ENCODE peak calls at places on chromosome 11, in nine cellular contexts. A is mesothelial cell of epicardium; J is activated CD4-positive, CD25-positive, alpha-beta regulatory T cell; F is NB4; M is body of pancreas; T is pons; K is H4; Z is aorta; E is GM04504. G is an unnamed sample.

GRCh38 chr11:7020183-7020917 is at the start of the genes NLRP14 and ZNF214:
- DNase-seq in J (no peak), M (peak; percentile 96), Z (peak; percentile 98), K (peak; percentile 92), A (peak; percentile 76), E (peak; percentile 88), T (peak; percentile 89), F (no peak), G (peak; percentile 91)

GRCh38 chr11:72786305-72787261 is 7.3 kb downstream of the STARD10 start:
- DNase-seq in T (no peak), E (no peak), Z (no peak), F (no peak), J (no peak), A (no peak), M (no peak), K (no peak), G (peak; percentile 89)

GRCh38 chr11:31690041-31690440 is 121.1 kb downstream of the PAX6 start:
- DNase-seq in F (no peak), K (no peak), Z (no peak), A (no peak), J (no peak), M (no peak), E (no peak), T (peak; percentile 37), G (no peak)

GRCh38 chr11:4063348-4063747 is 31.3 kb upstream of the RRM1 start:
- DNase-seq in T (no peak), F (no peak), K (no peak), Z (no peak), M (no peak), A (no peak), J (no peak), E (no peak), G (no peak)

GRCh38 chr11:82797595-82797971 is 63.9 kb upstream of the FAM181B start:
- DNase-seq in E (no peak), A (no peak), F (no peak), Z (no peak), J (no peak), T (peak; percentile 99), M (no peak), K (no peak), G (no peak)

GRCh38 chr11:102318469-102318868 is 1.2 kb downstream of the BIRC3 start:
- DNase-seq in T (no peak), M (no peak), E (no peak), A (no peak), Z (no peak), J (peak; percentile 21), K (no peak), F (no peak), G (peak; percentile 42)

GRCh38 chr11:65672982-65673381 is 10.3 kb upstream of the RELA start:
- DNase-seq in Z (no peak), K (no peak), E (no peak), F (no peak), T (no peak), A (no peak), M (no peak), J (no peak), G (no peak)

GRCh38 chr11:45450189-45450588 is 164.0 kb upstream of the SYT13 start:
- DNase-seq in Z (no peak), F (no peak), T (no peak), M (no peak), J (no peak), K (no peak), A (no peak), E (no peak), G (no peak)

GRCh38 chr11:117000741-117001096 is 97.5 kb downstream of the SIK3 start:
- DNase-seq in M (no peak), E (no peak), F (no peak), A (no peak), K (no peak), J (no peak), T (no peak), Z (no peak), G (no peak)

GRCh38 chr11:134098566-134099184 is 29.8 kb downstream of the JAM3 start:
- DNase-seq in T (no peak), J (no peak), K (no peak), A (no peak), F (peak; percentile 29), E (no peak), Z (no peak), M (no peak), G (no peak)

GRCh38 chr11:12856338-12856737 is 152.8 kb upstream of the RASSF10 start:
- DNase-seq in M (no peak), T (no peak), Z (no peak), E (no peak), K (no peak), A (no peak), F (no peak), J (no peak), G (no peak)

GRCh38 chr11:111352935-111353695 is 26.0 kb downstream of the POU2AF1 start:
- DNase-seq in J (no peak), M (peak; percentile 60), F (no peak), A (no peak), T (no peak), Z (no peak), K (no peak), E (no peak), G (peak; percentile 63)

GRCh38 chr11:12503886-12504285 is 126.5 kb downstream of the PARVA start:
- DNase-seq in E (no peak), J (no peak), Z (no peak), M (no peak), A (no peak), K (no peak), T (no peak), F (no peak), G (no peak)

GRCh38 chr11:5071815-5072214 is 2.4 kb downstream of the OR52E1 start:
- DNase-seq in J (no peak), K (peak; percentile 34), E (no peak), T (no peak), F (no peak), M (no peak), A (no peak), Z (no peak), G (no peak)

GRCh38 chr11:134562176-134562575 is 150.1 kb upstream of the B3GAT1 start:
- DNase-seq in T (no peak), A (peak; percentile 33), K (no peak), E (no peak), M (no peak), Z (peak; percentile 8), J (no peak), F (no peak), G (no peak)

GRCh38 chr11:101617735-101618332 is 34.0 kb upstream of the TRPC6 start:
- DNase-seq in E (no peak), T (no peak), F (no peak), K (no peak), M (no peak), Z (no peak), J (no peak), A (no peak), G (no peak)

GRCh38 chr11:106031210-106031845 is 9.3 kb upstream of the MSANTD4 start:
- DNase-seq in Z (no peak), J (no peak), M (no peak), K (peak; percentile 13), F (no peak), A (no peak), E (no peak), T (no peak), G (no peak)

GRCh38 chr11:107785401-107785800 is 73.2 kb downstream of the SLC35F2 start:
- DNase-seq in T (no peak), Z (no peak), M (no peak), E (no peak), F (no peak), K (no peak), A (no peak), J (no peak), G (no peak)

GRCh38 chr11:75031224-75031753 is 42.6 kb downstream of the NEU3 start:
- DNase-seq in J (no peak), M (no peak), K (peak; percentile 54), A (no peak), E (peak; percentile 39), F (no peak), T (peak; percentile 6), Z (no peak), G (no peak)

GRCh38 chr11:131723088-131723487 is 352.7 kb downstream of the NTM start:
- DNase-seq in M (no peak), J (no peak), A (no peak), F (no peak), E (no peak), K (no peak), Z (no peak), T (no peak), G (no peak)

GRCh38 chr11:72241290-72241781 is 2.6 kb downstream of the PHOX2A start:
- DNase-seq in T (no peak), M (no peak), Z (peak; percentile 75), E (no peak), F (no peak), J (no peak), A (no peak), K (no peak), G (no peak)

GRCh38 chr11:12377824-12378593 is 638 bp downstream of the PARVA start:
- DNase-seq in Z (peak; percentile 94), M (peak; percentile 85), J (no peak), F (no peak), K (peak; percentile 88), A (peak; percentile 69), E (peak; percentile 55), T (no peak), G (peak; percentile 73)

GRCh38 chr11:129787518-129787917 is 28.1 kb upstream of the TMEM45B start:
- DNase-seq in Z (no peak), F (peak; percentile 16), K (no peak), E (no peak), M (no peak), T (no peak), A (no peak), J (no peak), G (no peak)

GRCh38 chr11:112513936-112514716 is 253.5 kb upstream of the PLET1 start:
- DNase-seq in F (no peak), J (no peak), Z (no peak), K (no peak), A (no peak), M (no peak), E (no peak), T (peak; percentile 91), G (no peak)

GRCh38 chr11:47104337-47104950 is 72.2 kb downstream of the ARFGAP2 start:
- DNase-seq in J (no peak), Z (no peak), E (no peak), M (no peak), F (no peak), A (no peak), T (peak; percentile 59), K (no peak), G (no peak)

GRCh38 chr11:10938650-10939387 is 81.0 kb upstream of the ZBED5 start:
- DNase-seq in T (no peak), Z (no peak), K (no peak), E (no peak), A (no peak), F (no peak), J (no peak), M (no peak), G (no peak)

GRCh38 chr11:100748153-100748552 is 61.1 kb downstream of the ARHGAP42 start:
- DNase-seq in F (no peak), J (no peak), A (no peak), M (no peak), Z (no peak), E (no peak), K (no peak), T (no peak), G (no peak)

GRCh38 chr11:26764315-26764714 is 42.5 kb upstream of the SLC5A12 start:
- DNase-seq in M (no peak), J (no peak), A (no peak), F (no peak), T (no peak), Z (no peak), K (no peak), E (no peak), G (no peak)

G was measured in stomach.